ENCODE peak calls at places on chromosome 20, in four cellular contexts. One of them, this sample, is unnamed.

GRCh38 chr20:24658920-24659660 is 189.7 kb downstream of the SYNDIG1 start:
- DNase-seq in NCI-H1105 treated with DMSO at 0.1 percent for 48 hours: no peak
- DNase-seq in COR-L47: no peak
- DNase-seq in SW 1271: no peak
- DNase-seq in this sample: no peak

GRCh38 chr20:63118303-63118670 is 97.6 kb downstream of the YTHDF1 start:
- DNase-seq in SW 1271: no peak
- DNase-seq in NCI-H1105 treated with DMSO at 0.1 percent for 48 hours: no peak
- DNase-seq in COR-L47: no peak
- DNase-seq in this sample: no peak

GRCh38 chr20:24472426-24472825 is 3.0 kb downstream of the SYNDIG1 start:
- DNase-seq in SW 1271: no peak
- DNase-seq in COR-L47: no peak
- DNase-seq in NCI-H1105 treated with DMSO at 0.1 percent for 48 hours: no peak
- DNase-seq in this sample: no peak

GRCh38 chr20:48236001-48236400 is 450.7 kb upstream of the SULF2 start:
- DNase-seq in NCI-H1105 treated with DMSO at 0.1 percent for 48 hours: no peak
- DNase-seq in COR-L47: no peak
- DNase-seq in SW 1271: no peak
- DNase-seq in this sample: no peak

GRCh38 chr20:40945754-40946451 is 82.7 kb upstream of the TOP1 start:
- DNase-seq in SW 1271: no peak
- DNase-seq in COR-L47: peak; percentile 10
- DNase-seq in NCI-H1105 treated with DMSO at 0.1 percent for 48 hours: peak; percentile 40
- DNase-seq in this sample: peak; percentile 87

GRCh38 chr20:48284837-48285236 is 499.6 kb upstream of the SULF2 start:
- DNase-seq in COR-L47: no peak
- DNase-seq in NCI-H1105 treated with DMSO at 0.1 percent for 48 hours: no peak
- DNase-seq in SW 1271: peak; percentile 51
- DNase-seq in this sample: peak; percentile 86

GRCh38 chr20:46009847-46010246 is 1.1 kb downstream of the MMP9 start:
- DNase-seq in SW 1271: no peak
- DNase-seq in COR-L47: no peak
- DNase-seq in NCI-H1105 treated with DMSO at 0.1 percent for 48 hours: no peak
- DNase-seq in this sample: no peak

GRCh38 chr20:18837710-18838109 is 24.1 kb downstream of the SCP2D1 start:
- DNase-seq in SW 1271: no peak
- DNase-seq in COR-L47: no peak
- DNase-seq in NCI-H1105 treated with DMSO at 0.1 percent for 48 hours: no peak
- DNase-seq in this sample: peak; percentile 15

GRCh38 chr20:6802227-6802626 is 34.7 kb downstream of the BMP2 start:
- DNase-seq in NCI-H1105 treated with DMSO at 0.1 percent for 48 hours: no peak
- DNase-seq in COR-L47: no peak
- DNase-seq in SW 1271: no peak
- DNase-seq in this sample: no peak

GRCh38 chr20:14142964-14143627 is 147.8 kb downstream of the MACROD2 start:
- DNase-seq in SW 1271: no peak
- DNase-seq in NCI-H1105 treated with DMSO at 0.1 percent for 48 hours: peak; percentile 3
- DNase-seq in COR-L47: no peak
- DNase-seq in this sample: no peak

GRCh38 chr20:10651227-10651990 is 22.4 kb downstream of the JAG1 start:
- DNase-seq in SW 1271: no peak
- DNase-seq in NCI-H1105 treated with DMSO at 0.1 percent for 48 hours: no peak
- DNase-seq in COR-L47: no peak
- DNase-seq in this sample: no peak

GRCh38 chr20:43948455-43948854 is 33.8 kb downstream of the TOX2 start:
- DNase-seq in SW 1271: no peak
- DNase-seq in COR-L47: peak; percentile 23
- DNase-seq in NCI-H1105 treated with DMSO at 0.1 percent for 48 hours: no peak
- DNase-seq in this sample: no peak

GRCh38 chr20:36988494-36988966 is 37.0 kb upstream of the SAMHD1 start:
- DNase-seq in SW 1271: no peak
- DNase-seq in COR-L47: no peak
- DNase-seq in NCI-H1105 treated with DMSO at 0.1 percent for 48 hours: peak; percentile 5
- DNase-seq in this sample: no peak